ENCODE peak calls at places on chromosomes 1 and 21, in nine cellular contexts. Z is A549, V is ovary, Y is tibial nerve, O is suprapubic skin, H is transverse colon, I is stomach, R is K562, T is sigmoid colon. A is an unnamed sample.

GRCh38 chr1:162372159-162373071 is 4.2 kb downstream of the SPATA46 start:
- DNase-seq in I (no peak), T (peak; percentile 48), Z (no peak), V (no peak), O (no peak), H (peak; percentile 57), Y (no peak), R (peak; percentile 85), A (no peak)

GRCh38 chr1:203860396-203860951 is 925 bp upstream of the SNRPE start:
- DNase-seq in Y (no peak), Z (peak; percentile 29), I (peak; percentile 53), H (peak; percentile 62), O (no peak), V (peak; percentile 62), R (no peak), T (no peak), A (no peak)

GRCh38 chr1:36869054-36869453 is 165.3 kb downstream of the GRIK3 start:
- DNase-seq in R (no peak), V (no peak), I (no peak), T (no peak), Y (no peak), H (no peak), Z (no peak), O (no peak), A (no peak)

GRCh38 chr1:16367258-16367967 is 371 bp downstream of the SZRD1 start:
- DNase-seq in V (peak; percentile 87), R (peak; percentile 90), H (peak; percentile 86), O (peak; percentile 93), I (peak; percentile 74), T (peak; percentile 93), Y (peak; percentile 68), Z (peak; percentile 86), A (peak; percentile 96)

GRCh38 chr21:43733060-43733459 is 14.1 kb downstream of the PDXK start:
- DNase-seq in O (no peak), R (no peak), Y (no peak), V (no peak), I (no peak), Z (no peak), T (no peak), H (no peak), A (no peak)

GRCh38 chr1:7642781-7643180 is 128.3 kb upstream of the VAMP3 start:
- DNase-seq in O (no peak), I (no peak), H (no peak), Y (no peak), Z (no peak), V (no peak), R (no peak), T (no peak), A (no peak)

GRCh38 chr1:35894183-35894582 is 11.2 kb downstream of the AGO1 start:
- DNase-seq in I (no peak), R (peak; percentile 74), T (no peak), O (no peak), V (peak; percentile 50), H (no peak), Y (no peak), Z (peak; percentile 46), A (no peak)

GRCh38 chr1:66489146-66489545 is 44.8 kb upstream of the SGIP1 start:
- DNase-seq in Z (no peak), V (no peak), T (no peak), I (no peak), R (no peak), Y (no peak), H (no peak), O (no peak), A (no peak)

GRCh38 chr21:34670220-34670961 is 1.6 kb downstream of the CLIC6 start:
- DNase-seq in Z (no peak), O (no peak), H (peak; percentile 29), Y (no peak), T (no peak), R (no peak), I (peak; percentile 35), V (peak; percentile 50), A (no peak)

GRCh38 chr1:40318970-40319621 is 2.0 kb upstream of the COL9A2 start:
- DNase-seq in Z (no peak), T (no peak), Y (no peak), V (no peak), O (no peak), I (no peak), R (no peak), H (no peak), A (no peak)

GRCh38 chr1:51523931-51524330 is 4.9 kb upstream of the EPS15 start:
- DNase-seq in T (no peak), H (no peak), Z (no peak), Y (no peak), I (no peak), O (no peak), R (no peak), V (no peak), A (no peak)

GRCh38 chr1:109721046-109721445 is 9.0 kb downstream of the GSTM5 start:
- DNase-seq in T (no peak), H (no peak), Z (no peak), I (no peak), R (no peak), V (no peak), Y (no peak), O (no peak), A (no peak)

GRCh38 chr1:161342836-161343235 is 24.8 kb downstream of the CFAP126 start:
- DNase-seq in Z (no peak), T (no peak), O (no peak), R (no peak), H (no peak), V (no peak), I (no peak), Y (no peak), A (no peak)

GRCh38 chr21:17610862-17611261 is 1.8 kb downstream of the BTG3 start:
- DNase-seq in R (no peak), I (peak; percentile 27), H (peak; percentile 15), V (peak; percentile 38), O (no peak), T (peak; percentile 65), Z (peak; percentile 1), Y (no peak), A (no peak)

GRCh38 chr21:37368536-37369279 is 2.1 kb downstream of the DYRK1A start:
- DNase-seq in T (no peak), Y (no peak), I (no peak), H (no peak), R (no peak), O (no peak), Z (no peak), V (no peak), A (no peak)

GRCh38 chr1:12339410-12339809 is 109.6 kb downstream of the VPS13D start:
- DNase-seq in H (no peak), R (peak; percentile 36), O (no peak), V (no peak), Y (no peak), T (no peak), Z (no peak), I (no peak), A (no peak)

GRCh38 chr1:204760350-204761134 is 75.0 kb upstream of the LRRN2 start:
- DNase-seq in T (no peak), Z (no peak), V (no peak), R (no peak), H (no peak), O (no peak), Y (no peak), I (no peak), A (no peak)

GRCh38 chr21:41422546-41423372 is 3.3 kb upstream of the MX1 start:
- DNase-seq in V (no peak), H (no peak), R (no peak), T (no peak), O (peak; percentile 41), Y (no peak), I (no peak), Z (no peak), A (no peak)

GRCh38 chr1:200072636-200073285 is 45.3 kb downstream of the NR5A2 start:
- DNase-seq in Z (no peak), Y (no peak), V (no peak), R (no peak), T (no peak), I (no peak), H (no peak), O (no peak), A (no peak)

GRCh38 chr1:26278303-26278702 is 1.6 kb upstream of the SH3BGRL3 start:
- DNase-seq in V (no peak), T (no peak), O (peak; percentile 91), Y (peak; percentile 43), Z (no peak), I (peak; percentile 68), H (peak; percentile 90), R (no peak), A (no peak)

GRCh38 chr1:116911779-116912469 is 2.2 kb downstream of the PTGFRN start:
- DNase-seq in O (no peak), V (no peak), H (no peak), R (no peak), I (no peak), Y (no peak), Z (no peak), T (peak; percentile 55), A (no peak)

GRCh38 chr1:22533244-22533643 is 30.0 kb upstream of the EPHA8 start:
- DNase-seq in V (no peak), Z (no peak), R (no peak), I (no peak), O (no peak), Y (no peak), H (no peak), T (no peak), A (no peak)

DNA sequence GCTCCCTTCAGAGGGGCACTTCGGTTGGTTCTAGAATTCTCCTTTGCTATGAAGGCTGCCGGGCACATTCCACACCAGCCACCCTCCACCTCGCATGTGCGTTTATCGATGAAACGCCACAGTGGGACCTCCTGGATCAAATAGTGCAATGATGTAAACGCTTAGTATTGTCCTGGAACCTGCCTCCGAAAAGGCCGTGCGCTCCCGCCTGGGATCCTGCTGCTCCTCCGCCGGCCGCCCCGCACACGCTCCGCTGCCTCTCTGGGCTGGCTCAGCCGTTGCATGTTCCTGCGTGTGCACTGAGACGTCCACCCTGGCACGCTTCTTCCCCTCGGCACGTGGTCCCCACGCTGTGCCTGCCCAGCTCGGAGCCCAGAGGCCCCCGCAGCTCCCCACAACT is 4.0 kb upstream of the TNFRSF14 start:
- DNase-seq in T (no peak), Y (no peak), Z (no peak), H (no peak), I (no peak), R (no peak), V (no peak), O (no peak), A (no peak)
- TF ChIP-seq EP300 in T (no peak), Y (no peak), Z (no peak), H (no peak), I (no peak), R (no peak), V (no peak), O (no peak), A (no peak)

GRCh38 chr1:20078166-20078565 is 8.2 kb downstream of the PLA2G5 start:
- DNase-seq in R (no peak), Y (no peak), I (no peak), H (no peak), O (no peak), T (no peak), V (no peak), Z (no peak), A (no peak)
- H3K4me3 ChIP-seq in R (no peak overlapping the region), Y (no peak overlapping the region), I (no peak overlapping the region), H (no peak overlapping the region), O (no peak overlapping the region), T (no peak overlapping the region), V (no peak overlapping the region), Z (no peak overlapping the region), A (no peak overlapping the region)

GRCh38 chr1:210257698-210258395 is 25.3 kb downstream of the SERTAD4 start:
- DNase-seq in O (no peak), H (no peak), Y (no peak), Z (no peak), V (no peak), T (peak; percentile 74), R (no peak), I (no peak), A (no peak)
- TF ChIP-seq CTCF in O (no peak), H (no peak), Y (no peak), Z (no peak), V (no peak), T (no peak), R (no peak), I (no peak), A (no peak)

GRCh38 chr1:154956557-154956956 is 658 bp upstream of the PBXIP1 start:
- DNase-seq in Z (no peak), H (no peak), T (peak; percentile 82), R (no peak), O (no peak), I (no peak), Y (no peak), V (peak; percentile 68), A (no peak)
- TF ChIP-seq EP300 in Z (no peak), H (no peak), T (no peak), R (no peak), O (no peak), I (no peak), Y (no peak), V (no peak), A (no peak)